ENCODE peak calls at places on chromosome 14, in ten cellular contexts. J is pulmonary artery endothelial cell; P is activated naive CD8-positive, alpha-beta T cell treated with anti-CD3 and anti-CD28 coated beads, Interleukin-2, amount 50 U/mL, for 16 hours; H is B cell; W is stimulated activated CD4-positive, alpha-beta T cell treated with anti-CD3 and anti-CD28 coated beads, Interleukin-2, amount 100 ng/mL, for 4 hours; C is NCI-H1092; G is neural crest cell; Q is ELR; N is neural progenitor cell; X is psoas muscle. T is an unnamed sample.

GRCh38 chr14:90785474-90785873 is 30.8 kb downstream of the TTC7B start:
- DNase-seq in G (no peak), H (no peak), C (no peak), W (no peak), P (no peak), J (peak; percentile 36), Q (peak; percentile 27), N (no peak), X (no peak), T (peak; percentile 80)

GRCh38 chr14:53841109-53842099 is 115.2 kb downstream of the BMP4 start:
- DNase-seq in Q (no peak), X (no peak), C (no peak), N (no peak), J (no peak), W (no peak), H (no peak), P (no peak), G (no peak), T (no peak)

GRCh38 chr14:68854421-68854820 is 61.6 kb upstream of the ZFP36L1 start:
- DNase-seq in H (no peak), C (no peak), G (no peak), X (no peak), P (no peak), W (no peak), J (no peak), N (no peak), Q (no peak), T (no peak)

GRCh38 chr14:86935241-86935640 is 1057.7 kb downstream of the GALC start:
- DNase-seq in G (no peak), Q (no peak), W (no peak), H (no peak), P (no peak), X (no peak), J (no peak), C (no peak), N (no peak), T (peak; percentile 68)

GRCh38 chr14:71487941-71488340 is 444.3 kb upstream of the RGS6 start:
- DNase-seq in X (no peak), H (no peak), C (no peak), W (no peak), Q (peak; percentile 54), J (no peak), N (no peak), P (no peak), G (no peak), T (peak; percentile 38)

GRCh38 chr14:20460458-20461229 is 590 bp downstream of the PIP4P1 start:
- DNase-seq in C (no peak), X (no peak), N (no peak), W (peak; percentile 41), J (no peak), P (no peak), H (peak; percentile 84), G (no peak), Q (peak; percentile 6), T (no peak)

GRCh38 chr14:89955022-89955414 is 488 bp upstream of the EFCAB11 start:
- DNase-seq in Q (no peak), W (no peak), P (no peak), J (no peak), N (no peak), X (no peak), G (no peak), H (no peak), C (no peak), T (no peak)

GRCh38 chr14:39827901-39828655 is 395.8 kb upstream of the FBXO33 start:
- DNase-seq in W (no peak), N (no peak), G (no peak), P (no peak), Q (no peak), H (no peak), J (no peak), X (no peak), C (no peak), T (no peak)

GRCh38 chr14:29028973-29029582 is 262.5 kb downstream of the FOXG1 start:
- DNase-seq in G (no peak), N (peak; percentile 73), X (no peak), C (no peak), Q (peak; percentile 44), J (no peak), P (no peak), H (no peak), W (no peak), T (peak; percentile 38)

GRCh38 chr14:73241481-73242165 is 4.3 kb downstream of the PAPLN start:
- DNase-seq in G (no peak), P (no peak), W (no peak), X (no peak), Q (no peak), H (no peak), N (no peak), J (no peak), C (no peak), T (peak; percentile 27)

GRCh38 chr14:45679852-45680251 is 426.9 kb upstream of the MIS18BP1 start:
- DNase-seq in W (no peak), Q (peak; percentile 96), H (no peak), X (no peak), G (no peak), P (no peak), C (no peak), J (peak; percentile 8), N (no peak), T (no peak)

GRCh38 chr14:90491868-90492560 is 95.2 kb downstream of the CALM1 start:
- DNase-seq in P (no peak), Q (no peak), X (no peak), W (no peak), G (no peak), N (no peak), J (no peak), H (no peak), C (no peak), T (no peak)

GRCh38 chr14:72665259-72665658 is 228.6 kb downstream of the DPF3 start:
- DNase-seq in C (no peak), Q (peak; percentile 100), X (no peak), W (no peak), H (no peak), P (no peak), G (no peak), J (peak; percentile 93), N (no peak), T (peak; percentile 94)

GRCh38 chr14:48874701-48875100 is 711.5 kb downstream of the RPS29 start:
- DNase-seq in W (no peak), J (no peak), H (no peak), N (peak; percentile 50), X (no peak), G (no peak), C (no peak), Q (no peak), P (no peak), T (no peak)

GRCh38 chr14:104704252-104704651 is 14.8 kb downstream of the INF2 start:
- DNase-seq in H (no peak), N (no peak), J (no peak), Q (no peak), W (no peak), X (no peak), P (no peak), G (no peak), C (no peak), T (no peak)

GRCh38 chr14:23055621-23056256 is 1.6 kb downstream of the CDH24 start:
- DNase-seq in H (no peak), W (no peak), X (peak; percentile 59), G (no peak), P (no peak), J (no peak), C (no peak), Q (peak; percentile 20), N (no peak), T (peak; percentile 45)

GRCh38 chr14:49033131-49033530 is 553.0 kb downstream of the RPS29 start:
- DNase-seq in N (no peak), W (no peak), G (no peak), H (no peak), J (no peak), Q (no peak), C (no peak), P (no peak), X (no peak), T (no peak)

GRCh38 chr14:49966971-49967630 is 74.2 kb downstream of the ARF6 start:
- DNase-seq in C (no peak), W (no peak), X (no peak), Q (peak; percentile 28), N (no peak), J (no peak), G (no peak), P (no peak), H (no peak), T (no peak)

GRCh38 chr14:88323520-88324199 is 591 bp upstream of the KCNK10 start:
- DNase-seq in P (no peak), G (peak; percentile 61), N (peak; percentile 87), H (no peak), X (no peak), J (no peak), W (no peak), Q (peak; percentile 17), C (no peak), T (peak; percentile 62)

GRCh38 chr14:68797180-68797670 is 4.4 kb upstream of the ZFP36L1 start:
- DNase-seq in J (no peak), H (no peak), X (no peak), N (peak; percentile 45), P (no peak), W (no peak), C (no peak), Q (no peak), G (no peak), T (peak; percentile 45)

GRCh38 chr14:66425402-66425801 is 60.8 kb upstream of the CCDC196 start:
- DNase-seq in G (no peak), C (no peak), X (peak; percentile 76), P (no peak), Q (no peak), W (no peak), H (no peak), J (no peak), N (no peak), T (no peak)

T was measured in Daoy.